ENCODE peak calls at places on chromosomes 5 and 9, in nine cellular contexts. B is right lobe of liver, T is foreskin fibroblast, J is fibroblast of lung, A is HFF-Myc, P is lower lobe of right lung, N is left lung, G is fibroblast of the aortic adventitia, C is ovary. L is an unnamed sample.

GRCh38 chr9:26260238-26260637 is 582.0 kb upstream of the TUSC1 start:
- DNase-seq in B (no peak), T (peak; percentile 47), J (peak; percentile 36), A (no peak), P (no peak), N (no peak), G (peak; percentile 47), C (no peak), L (peak; percentile 58)

GRCh38 chr5:73093943-73094342 is 26.4 kb upstream of the TMEM171 start:
- DNase-seq in B (no peak), T (peak; percentile 68), J (peak; percentile 53), A (peak; percentile 11), P (no peak), N (no peak), G (peak; percentile 63), C (no peak), L (peak; percentile 59)

GRCh38 chr5:64707191-64707590 is 16.9 kb downstream of the SHISAL2B start:
- DNase-seq in B (no peak), T (no peak), J (no peak), A (no peak), P (no peak), N (no peak), G (no peak), C (no peak), L (no peak)

GRCh38 chr9:76369583-76369982 is 24.6 kb downstream of the RFK start:
- DNase-seq in B (peak; percentile 47), T (no peak), J (peak; percentile 60), A (no peak), P (no peak), N (no peak), G (peak; percentile 69), C (no peak), L (peak; percentile 50)

GRCh38 chr9:138053321-138053868 is 175.8 kb downstream of the CACNA1B start:
- DNase-seq in B (no peak), T (no peak), J (no peak), A (no peak), P (peak; percentile 9), N (no peak), G (no peak), C (peak; percentile 13), L (no peak)

GRCh38 chr5:30768061-30768460 is 425.4 kb upstream of the CDH6 start:
- DNase-seq in B (no peak), T (no peak), J (no peak), A (no peak), P (no peak), N (no peak), G (peak; percentile 62), C (no peak), L (peak; percentile 10)

GRCh38 chr5:60507687-60508086 is 192.3 kb downstream of the DEPDC1B start:
- DNase-seq in B (no peak), T (no peak), J (peak; percentile 60), A (no peak), P (no peak), N (no peak), G (peak; percentile 52), C (no peak), L (no peak)

GRCh38 chr9:106921989-106922388 is 59.0 kb downstream of the ZNF462 start:
- DNase-seq in B (no peak), T (no peak), J (peak; percentile 48), A (no peak), P (no peak), N (no peak), G (peak; percentile 59), C (no peak), L (peak; percentile 20)

GRCh38 chr5:80837679-80838078 is 122.5 kb upstream of the RASGRF2 start:
- DNase-seq in B (no peak), T (no peak), J (no peak), A (no peak), P (no peak), N (no peak), G (no peak), C (no peak), L (no peak)

GRCh38 chr5:120934003-120934402 is 469.9 kb downstream of the PRR16 start:
- DNase-seq in B (no peak), T (no peak), J (no peak), A (no peak), P (no peak), N (no peak), G (no peak), C (no peak), L (no peak)

GRCh38 chr5:176133289-176133870 is 104.8 kb upstream of the SIMC1 start:
- DNase-seq in B (no peak), T (no peak), J (no peak), A (no peak), P (no peak), N (no peak), G (no peak), C (no peak), L (no peak)

GRCh38 chr5:98957307-98957706 is 28.5 kb upstream of the CHD1 start:
- DNase-seq in B (no peak), T (no peak), J (no peak), A (no peak), P (no peak), N (no peak), G (peak; percentile 51), C (no peak), L (no peak)

GRCh38 chr9:110691002-110691549 is 22.5 kb downstream of the MUSK start:
- DNase-seq in B (no peak), T (peak; percentile 48), J (peak; percentile 27), A (no peak), P (no peak), N (no peak), G (peak; percentile 40), C (no peak), L (peak; percentile 13)

GRCh38 chr9:127503947-127504886 is 52.9 kb downstream of the LRSAM1 start:
- DNase-seq in B (peak; percentile 83), T (peak; percentile 69), J (peak; percentile 85), A (peak; percentile 60), P (peak; percentile 86), N (peak; percentile 93), G (peak; percentile 86), C (peak; percentile 92), L (peak; percentile 90)

GRCh38 chr5:107304671-107305070 is 366.1 kb downstream of the EFNA5 start:
- DNase-seq in B (no peak), T (no peak), J (no peak), A (no peak), P (no peak), N (no peak), G (no peak), C (no peak), L (no peak)

GRCh38 chr9:89802809-89803355 is 198.1 kb downstream of the GADD45G start:
- DNase-seq in B (no peak), T (no peak), J (peak; percentile 21), A (no peak), P (peak; percentile 45), N (no peak), G (peak; percentile 16), C (peak; percentile 67), L (peak; percentile 39)

GRCh38 chr5:135578685-135579341 is at the start of gene CXCL14:
- DNase-seq in B (no peak), T (peak; percentile 69), J (peak; percentile 61), A (no peak), P (peak; percentile 55), N (peak; percentile 81), G (peak; percentile 28), C (no peak), L (peak; percentile 63)

GRCh38 chr5:31269259-31269658 is 75.8 kb downstream of the CDH6 start:
- DNase-seq in B (peak; percentile 49), T (no peak), J (no peak), A (no peak), P (no peak), N (no peak), G (no peak), C (no peak), L (no peak)

GRCh38 chr5:76789991-76790571 is 28.7 kb upstream of the F2RL1 start:
- DNase-seq in B (no peak), T (peak; percentile 54), J (no peak), A (no peak), P (no peak), N (no peak), G (no peak), C (no peak), L (peak; percentile 72)
- H3K4me3 ChIP-seq in B (no peak overlapping the region), T (no peak overlapping the region), J (no peak overlapping the region), A (no peak overlapping the region), P (no peak overlapping the region), N (no peak overlapping the region), G (no peak overlapping the region), C (no peak overlapping the region), L (no peak overlapping the region)

GRCh38 chr5:138610468-138611294 is 35.5 kb upstream of the HSPA9 start:
- DNase-seq in B (no peak), T (no peak), J (peak; percentile 31), A (no peak), P (no peak), N (no peak), G (no peak), C (peak; percentile 66), L (no peak)
- TF ChIP-seq CTCF in B (no peak), T (peak; percentile 22), J (peak; percentile 27), A (peak; percentile 3), P (peak; percentile 28), N (no peak), G (peak; percentile 40), C (no peak), L (peak; percentile 32)

GRCh38 chr5:143245929-143246561 is 157.4 kb downstream of the NR3C1 start:
- DNase-seq in B (no peak), T (peak; percentile 91), J (peak; percentile 92), A (peak; percentile 95), P (no peak), N (no peak), G (peak; percentile 91), C (no peak), L (peak; percentile 88)

GRCh38 chr5:143247134-143247815 is 156.2 kb downstream of the NR3C1 start:
- DNase-seq in B (no peak), T (no peak), J (no peak), A (no peak), P (no peak), N (no peak), G (no peak), C (no peak), L (no peak)

GRCh38 chr5:143243103-143243502 is 160.4 kb downstream of the NR3C1 start:
- DNase-seq in B (no peak), T (no peak), J (no peak), A (no peak), P (no peak), N (no peak), G (no peak), C (no peak), L (no peak)

GRCh38 chr5:143244000-143244736 is 159.3 kb downstream of the NR3C1 start:
- DNase-seq in B (no peak), T (peak; percentile 96), J (peak; percentile 96), A (peak; percentile 97), P (no peak), N (no peak), G (peak; percentile 98), C (no peak), L (peak; percentile 96)

GRCh38 chr5:143244990-143245389 is 158.5 kb downstream of the NR3C1 start:
- DNase-seq in B (no peak), T (no peak), J (no peak), A (no peak), P (no peak), N (no peak), G (no peak), C (no peak), L (no peak)
- H3K4me3 ChIP-seq in B (no peak overlapping the region), T (no peak overlapping the region), J (no peak overlapping the region), A (peak overlapping the region; percentile 24), P (no peak overlapping the region), N (no peak overlapping the region), G (peak overlapping the region; percentile 15), C (no peak overlapping the region), L (no peak overlapping the region)

DNA sequence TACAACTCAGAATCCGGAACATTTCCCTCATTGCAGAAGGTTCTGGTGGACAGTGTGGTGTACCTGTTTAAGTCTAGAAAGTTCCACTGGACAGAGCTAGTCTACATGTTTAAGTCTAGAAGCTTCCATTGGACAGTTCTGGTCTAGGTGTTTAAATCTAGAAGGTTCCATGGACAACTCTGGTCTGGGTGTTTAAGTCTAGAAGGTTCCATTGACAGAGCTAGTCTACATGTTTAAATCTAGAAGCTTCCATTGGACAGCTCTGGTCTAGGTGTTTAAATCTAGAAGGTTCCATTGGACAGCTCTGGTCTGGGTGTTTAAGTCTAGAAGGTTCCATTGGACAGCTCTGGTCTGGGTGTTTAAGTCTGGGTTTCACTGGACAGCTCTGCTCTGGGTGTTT is 25.0 kb downstream of the CCDC187 start:
- DNase-seq in B (no peak), T (no peak), J (no peak), A (no peak), P (no peak), N (no peak), G (no peak), C (no peak), L (no peak)
- TF ChIP-seq CTCF in B (no peak), T (no peak), J (no peak), A (no peak), P (no peak), N (no peak), G (no peak), C (no peak), L (no peak)